ENCODE peak calls at places on chromosomes 7 and 10, in five cellular contexts. F is GM23338, C is GM23248, T is heart right ventricle, P is astrocyte. E is an unnamed sample.

GRCh38 chr7:157017639-157018327 is 7.3 kb upstream of the MNX1 start:
- DNase-seq in T (no peak), F (peak), P (no peak), C (no peak), E (no peak)

GRCh38 chr10:21811245-21811585 is 192.3 kb downstream of the DNAJC1 start:
- DNase-seq in C (no peak), P (peak), T (no peak), F (no peak), E (no peak)

GRCh38 chr10:131678613-131679012 is 222.2 kb upstream of the PPP2R2D start:
- DNase-seq in C (no peak), P (no peak), F (no peak), T (no peak), E (no peak)

GRCh38 chr7:139727151-139727705 is 50.6 kb downstream of the HIPK2 start:
- DNase-seq in C (peak), T (no peak), F (no peak), P (peak), E (no peak)

GRCh38 chr10:103765981-103766380 is 89.4 kb downstream of the SH3PXD2A start:
- DNase-seq in T (no peak), C (no peak), F (no peak), P (no peak), E (no peak)

GRCh38 chr7:134374291-134374690 is 57.6 kb upstream of the SLC35B4 start:
- DNase-seq in F (no peak), P (no peak), T (no peak), C (no peak), E (no peak)

GRCh38 chr7:111872837-111873646 is 310.8 kb upstream of the IMMP2L start:
- DNase-seq in C (no peak), F (peak), P (no peak), T (no peak), E (no peak)

GRCh38 chr10:59283456-59284082 is 78.8 kb downstream of the FAM13C start:
- DNase-seq in F (peak), T (no peak), C (no peak), P (peak), E (peak)

GRCh38 chr10:21600804-21601512 is 66.9 kb downstream of the MLLT10 start:
- DNase-seq in C (no peak), F (no peak), P (peak), T (no peak), E (no peak)

GRCh38 chr10:73339436-73339835 is 19.2 kb downstream of the CFAP70 start:
- DNase-seq in F (no peak), P (no peak), T (peak), C (no peak), E (peak)

GRCh38 chr7:147513451-147513850 is 1077.1 kb upstream of the C7orf33 start:
- DNase-seq in P (no peak), F (no peak), C (no peak), T (no peak), E (no peak)

GRCh38 chr7:12422449-12423320 is 19.0 kb upstream of the VWDE start:
- DNase-seq in C (peak), T (no peak), F (peak), P (no peak), E (no peak)

GRCh38 chr10:49627031-49627430 is 13.2 kb downstream of the CHAT start:
- DNase-seq in P (no peak), T (no peak), F (no peak), C (no peak), E (no peak)

GRCh38 chr7:131359136-131359776 is 31.6 kb downstream of the MKLN1 start:
- DNase-seq in C (no peak), F (no peak), P (peak), T (no peak), E (no peak)

GRCh38 chr10:105650311-105650710 is 1009.2 kb downstream of the SORCS3 start:
- DNase-seq in C (no peak), P (no peak), T (no peak), F (peak), E (no peak)

GRCh38 chr10:546971-547590 is 142.4 kb downstream of the DIP2C start:
- DNase-seq in C (peak), P (no peak), T (no peak), F (peak), E (no peak)

GRCh38 chr7:128266891-128267839 is 26.1 kb downstream of the LEP start:
- DNase-seq in P (peak), C (peak), F (peak), T (peak), E (peak)

GRCh38 chr10:125190961-125191360 is 30.6 kb upstream of the CTBP2 start:
- DNase-seq in C (no peak), T (no peak), P (no peak), F (no peak), E (no peak)

GRCh38 chr10:61993676-61994401 is 92.3 kb downstream of the ARID5B start:
- DNase-seq in P (peak), F (no peak), T (no peak), C (peak), E (no peak)

GRCh38 chr10:21423850-21424249 is 101.6 kb downstream of the SKIDA1 start:
- DNase-seq in T (no peak), P (no peak), F (no peak), C (no peak), E (no peak)

GRCh38 chr7:73717025-73717807 is 2.3 kb downstream of the STX1A start:
- DNase-seq in P (peak), T (no peak), F (no peak), C (peak), E (no peak)

GRCh38 chr7:108448777-108449576 is 7.3 kb downstream of the NRCAM start:
- DNase-seq in P (no peak), T (no peak), F (peak), C (no peak), E (no peak)

GRCh38 chr10:86730227-86730626 is 26.2 kb upstream of the BMPR1A start:
- DNase-seq in P (no peak), T (peak), C (no peak), F (no peak), E (peak)

GRCh38 chr10:49508249-49508648 is 30.7 kb downstream of the ERCC6 start:
- DNase-seq in C (no peak), F (no peak), P (no peak), T (no peak), E (no peak)

GRCh38 chr7:101441890-101442289 is 79.2 kb downstream of the COL26A1 start:
- DNase-seq in T (no peak), C (no peak), F (no peak), P (no peak), E (no peak)

GRCh38 chr10:75208177-75208576 is 2.4 kb upstream of the VDAC2 start:
- DNase-seq in P (peak), C (peak), T (no peak), F (no peak), E (no peak)

GRCh38 chr10:2852574-2853323 is 214.6 kb upstream of the PFKP start:
- DNase-seq in P (no peak), C (no peak), T (no peak), F (no peak), E (no peak)

GRCh38 chr10:76902949-76903348 is 734.7 kb downstream of the KCNMA1 start:
- DNase-seq in P (no peak), F (peak), C (no peak), T (peak), E (peak)

GRCh38 chr10:110107887-110108286 is 99.5 kb upstream of the MXI1 start:
- DNase-seq in C (no peak), F (no peak), P (no peak), T (no peak), E (no peak)

GRCh38 chr7:122442929-122443328 is 138.4 kb upstream of the FEZF1 start:
- DNase-seq in T (no peak), P (no peak), C (no peak), F (peak), E (no peak)

GRCh38 chr10:30371954-30372353 is 22.9 kb upstream of the MTPAP start:
- DNase-seq in P (no peak), F (no peak), T (no peak), C (no peak), E (no peak)

GRCh38 chr7:140600341-140600740 is 40.3 kb downstream of the DENND2A start:
- DNase-seq in P (no peak), F (no peak), T (no peak), C (no peak), E (no peak)

GRCh38 chr10:129715805-129716785 is 248.0 kb downstream of the EBF3 start:
- DNase-seq in P (no peak), T (no peak), C (no peak), F (no peak), E (no peak)

GRCh38 chr7:145643981-145644380 is 472.6 kb upstream of the CNTNAP2 start:
- DNase-seq in T (no peak), F (no peak), P (no peak), C (no peak), E (peak)

DNA sequence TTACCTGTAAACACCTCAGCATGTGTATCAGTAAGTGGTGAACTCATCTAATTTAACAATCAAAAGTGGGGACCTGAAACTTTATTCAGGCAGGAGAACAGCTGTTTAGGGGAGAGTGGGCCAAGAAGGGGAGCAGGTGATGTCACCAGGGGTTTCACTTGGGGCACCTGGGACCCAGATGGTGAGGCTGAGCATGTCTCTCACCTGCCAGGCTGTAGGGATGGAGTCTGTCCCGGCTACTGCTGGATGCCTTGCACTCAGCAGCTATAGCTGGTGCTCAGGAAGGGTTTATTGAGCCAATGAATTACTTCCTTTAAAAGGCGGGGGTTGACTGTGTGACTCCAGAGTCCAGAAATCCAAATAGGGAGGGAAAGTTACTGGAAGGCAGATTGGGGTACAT is 23.0 kb downstream of the CDH23 start:
- DNase-seq in T (no peak), F (no peak), C (no peak), P (no peak), E (no peak)
- H3K27ac ChIP-seq in T (no peak), F (no peak), C (no peak), P (no peak), E (no peak)

DNA sequence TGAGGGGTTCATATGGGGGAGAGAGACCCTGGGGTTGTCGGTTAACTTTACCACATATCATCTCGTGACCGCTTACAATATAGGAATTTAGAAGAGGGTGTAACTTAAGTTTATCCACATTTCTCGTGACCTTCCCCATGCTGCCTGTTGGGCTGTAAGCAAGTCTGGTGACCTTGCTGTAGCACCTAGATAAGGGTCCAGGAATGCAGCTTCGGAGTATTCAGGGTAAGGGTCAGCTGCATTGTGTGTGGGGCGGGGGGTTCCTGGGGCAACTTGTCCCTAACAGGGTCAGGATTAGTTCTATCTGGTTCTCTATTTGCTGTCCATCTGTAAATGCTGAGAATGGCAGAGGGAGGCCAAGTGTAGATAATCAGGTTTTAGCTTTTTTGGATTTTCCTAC is 1.3 kb upstream of the CHST3 start:
- DNase-seq in C (no peak), P (no peak), T (no peak), F (no peak), E (no peak)
- H3K4me3 ChIP-seq in C (no peak), P (no peak), T (peak), F (peak), E (peak)

GRCh38 chr10:17215782-17216122 is 12.3 kb upstream of the VIM start:
- DNase-seq in F (no peak), C (peak), P (no peak), T (no peak), E (no peak)

GRCh38 chr10:17216217-17216900 is 11.7 kb upstream of the VIM start:
- DNase-seq in C (peak), F (no peak), T (no peak), P (peak), E (no peak)

GRCh38 chr10:17217661-17218306 is 10.3 kb upstream of the VIM start:
- DNase-seq in F (no peak), T (no peak), C (peak), P (peak), E (no peak)

GRCh38 chr10:17214991-17215781 is 12.9 kb upstream of the VIM start:
- DNase-seq in C (peak), F (no peak), T (no peak), P (peak), E (no peak)

DNA sequence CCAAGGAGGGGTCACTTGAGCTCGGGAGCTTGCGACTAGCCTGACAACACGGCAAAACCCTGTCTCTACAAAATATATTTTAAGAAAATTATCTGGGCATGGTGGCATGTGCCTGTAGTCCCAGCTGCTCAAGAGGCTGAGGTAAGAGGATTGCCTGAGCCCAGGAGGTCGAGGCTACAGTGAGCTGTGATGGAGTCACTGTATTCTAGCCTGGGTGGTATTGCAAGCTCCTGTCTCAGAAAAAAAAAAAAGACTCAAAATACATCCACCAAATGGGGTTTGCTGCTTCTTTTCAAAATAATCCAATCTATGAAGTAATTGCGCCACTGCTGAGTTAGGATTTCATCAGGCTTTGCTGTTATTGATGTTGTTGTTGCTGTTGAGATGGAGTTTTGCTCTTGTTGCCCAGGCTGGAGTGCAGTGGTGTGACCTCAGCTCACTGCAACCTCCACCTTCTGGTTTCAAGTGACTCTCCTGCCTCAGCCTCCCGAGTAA is 11.1 kb upstream of the VIM start:
- DNase-seq in P (no peak), F (no peak), C (peak), T (no peak), E (no peak)
- H3K27ac ChIP-seq in P (peak), F (no peak), C (peak), T (peak), E (peak)

GRCh38 chr10:102064868-102065560 is at the start of gene HPS6:
- DNase-seq in C (peak), F (peak), P (peak), T (peak), E (peak)

GRCh38 chr10:102067091-102067916 is 2.2 kb downstream of the HPS6 start:
- DNase-seq in T (no peak), P (no peak), F (no peak), C (no peak), E (no peak)

GRCh38 chr10:102068216-102068615 is 3.1 kb downstream of the HPS6 start:
- DNase-seq in C (peak), P (no peak), T (peak), F (no peak), E (peak)

GRCh38 chr10:102065561-102066420 is 642 bp downstream of the HPS6 start:
- DNase-seq in P (no peak), T (peak), F (peak), C (peak), E (peak)

GRCh38 chr10:102066421-102067068 is 1.4 kb downstream of the HPS6 start:
- DNase-seq in F (no peak), T (no peak), P (no peak), C (peak), E (no peak)
- H3K4me3 ChIP-seq in F (peak), T (peak), P (peak), C (peak), E (peak)

GRCh38 chr10:97063271-97063982 is 122.3 kb downstream of the SLIT1 start:
- DNase-seq in F (no peak), P (no peak), T (no peak), C (no peak), E (no peak)

GRCh38 chr10:97062484-97062883 is 123.3 kb downstream of the SLIT1 start:
- DNase-seq in C (no peak), P (no peak), T (no peak), F (no peak), E (no peak)

GRCh38 chr10:97065128-97065527 is 120.6 kb downstream of the SLIT1 start:
- DNase-seq in P (no peak), F (no peak), C (peak), T (no peak), E (no peak)

GRCh38 chr10:97065686-97066679 is 119.8 kb downstream of the SLIT1 start:
- DNase-seq in F (peak), T (no peak), C (no peak), P (no peak), E (no peak)

GRCh38 chr10:97063983-97064837 is 121.5 kb downstream of the SLIT1 start:
- DNase-seq in F (no peak), P (no peak), T (no peak), C (no peak), E (no peak)
- H3K27ac ChIP-seq in F (no peak), P (no peak), T (no peak), C (no peak), E (no peak)

GRCh38 chr10:6766061-6766460 is 186.0 kb upstream of the PRKCQ start:
- DNase-seq in F (no peak), C (peak), T (no peak), P (no peak), E (no peak)
- H3K4me3 ChIP-seq in F (no peak), C (peak), T (no peak), P (no peak), E (peak)

DNA sequence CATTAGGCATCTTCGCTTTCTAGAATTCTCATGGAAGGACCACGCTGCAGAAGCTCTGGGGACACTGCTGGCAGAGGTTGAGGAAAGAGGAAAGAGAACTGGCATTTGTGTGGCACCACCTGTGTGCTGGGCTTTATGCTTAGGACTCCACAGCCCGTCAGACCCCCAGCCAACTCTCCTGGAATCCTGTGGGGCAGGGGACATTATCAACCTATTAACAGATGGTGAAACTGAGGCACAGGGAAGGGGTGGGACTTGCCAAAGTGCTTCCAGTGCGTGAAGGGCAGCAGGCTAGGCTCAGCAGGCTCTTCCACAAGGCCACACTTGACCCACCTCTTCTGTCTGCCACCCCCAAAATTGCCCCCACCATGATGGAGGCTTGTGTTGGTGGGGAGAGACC is 46.8 kb downstream of the ZCCHC24 start:
- DNase-seq in F (no peak), C (no peak), P (no peak), T (no peak), E (no peak)
- H3K27ac ChIP-seq in F (no peak), C (peak), P (peak), T (peak), E (peak)

DNA sequence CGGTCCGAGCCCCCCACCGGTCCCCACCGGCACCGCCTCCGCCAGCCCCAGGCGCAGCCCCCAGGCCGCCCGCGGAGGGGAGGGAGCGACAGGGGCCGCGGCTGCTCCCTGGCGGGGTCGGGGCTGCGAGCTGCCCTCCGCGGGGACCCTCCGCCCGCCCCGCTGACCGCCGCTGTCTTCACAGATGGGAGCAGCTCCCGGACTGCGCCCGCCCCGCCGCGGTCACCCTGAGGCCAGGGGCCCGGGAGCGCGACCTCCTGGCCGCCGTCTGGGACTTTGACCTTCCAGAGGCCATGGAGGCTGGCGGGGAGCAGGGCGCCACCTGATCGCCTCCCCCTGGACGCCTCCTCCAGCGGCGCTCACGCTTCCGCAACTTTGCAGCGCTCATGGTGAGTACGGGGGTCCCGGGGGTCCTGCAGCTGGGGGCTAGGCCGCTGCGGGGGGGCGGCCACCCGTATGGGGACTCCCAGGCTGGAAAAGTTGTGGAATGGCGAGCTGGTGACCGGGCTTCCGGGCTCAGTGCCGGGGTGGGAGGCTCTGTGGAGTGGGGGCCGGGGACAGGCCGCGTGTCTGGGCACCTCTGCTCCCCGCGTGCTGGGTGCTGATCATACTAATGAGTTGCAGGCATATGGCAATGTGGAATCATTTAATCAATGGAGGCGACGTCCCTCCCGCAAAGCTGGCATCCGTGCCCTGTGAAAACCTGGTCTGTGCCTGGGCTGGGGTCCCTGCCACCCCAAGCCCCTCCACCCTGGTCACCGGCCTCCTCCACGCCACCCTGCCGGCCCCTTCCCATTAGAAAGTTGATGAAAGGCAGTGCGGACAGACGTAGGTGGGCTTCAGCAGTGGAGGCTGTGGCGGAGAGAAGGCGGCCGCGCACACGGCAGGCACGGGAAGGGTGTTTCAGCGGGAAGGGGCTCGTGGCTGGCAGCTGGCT is 1.1 kb downstream of the ADGRA1 start:
- DNase-seq in F (no peak), C (no peak), T (no peak), P (no peak), E (no peak)
- H3K4me3 ChIP-seq in F (peak), C (no peak), T (peak), P (no peak), E (peak)